ENCODE peak calls at places on chromosomes 12 and 14, in ten cellular contexts. A, Y, J, F, S, D, P, Z, O and Q are unnamed samples.

GRCh38 chr12:54017027-54017788 is 8.4 kb downstream of the HOXC8 start:
- DNase-seq in S (peak; percentile 92), Y (no peak), O (no peak), D (no peak), F (no peak), J (no peak), Z (peak; percentile 43), P (no peak), A (peak; percentile 76), Q (no peak)

GRCh38 chr12:123363743-123364531 is 710 bp downstream of the SBNO1 start:
- DNase-seq in A (peak; percentile 32), Z (no peak), D (peak; percentile 36), Y (no peak), S (peak; percentile 70), P (peak; percentile 30), O (peak; percentile 14), J (no peak), F (peak; percentile 14), Q (no peak)

GRCh38 chr14:59199205-59199604 is 10.7 kb downstream of the DAAM1 start:
- DNase-seq in D (no peak), F (no peak), J (no peak), P (no peak), Z (no peak), O (no peak), A (no peak), Y (peak; percentile 62), S (no peak), Q (no peak)

GRCh38 chr14:70955543-70956480 is 48.6 kb downstream of the PCNX1 start:
- DNase-seq in F (peak; percentile 43), Y (peak; percentile 53), O (peak; percentile 15), A (no peak), P (no peak), S (peak; percentile 28), J (no peak), D (peak; percentile 48), Z (peak; percentile 53), Q (no peak)

GRCh38 chr12:46260153-46260912 is 8.5 kb downstream of the SLC38A1 start:
- DNase-seq in F (no peak), D (no peak), A (no peak), J (no peak), O (no peak), P (peak; percentile 51), S (peak; percentile 61), Z (peak; percentile 90), Y (peak; percentile 74), Q (no peak)

GRCh38 chr14:95545769-95546168 is 10.9 kb downstream of the GLRX5 start:
- DNase-seq in S (no peak), A (no peak), P (peak; percentile 68), O (no peak), J (no peak), D (no peak), Y (peak; percentile 82), Z (peak; percentile 90), F (no peak), Q (no peak)

GRCh38 chr14:95101736-95102677 is 55.3 kb downstream of the DICER1 start:
- DNase-seq in O (no peak), Z (no peak), J (no peak), D (no peak), F (no peak), P (no peak), S (no peak), A (no peak), Y (no peak), Q (no peak)

GRCh38 chr14:64340560-64341196 is 46.5 kb upstream of the ESR2 start:
- DNase-seq in S (no peak), Z (no peak), J (no peak), D (no peak), A (no peak), O (no peak), Y (no peak), F (no peak), P (no peak), Q (no peak)

GRCh38 chr14:85595981-85596380 is 66.0 kb downstream of the FLRT2 start:
- DNase-seq in P (no peak), O (no peak), Z (no peak), A (no peak), F (no peak), J (peak; percentile 35), D (no peak), S (no peak), Y (no peak), Q (no peak)

GRCh38 chr14:106850913-106851825 is 1324.8 kb downstream of the TMEM121 start:
- DNase-seq in D (no peak), O (no peak), Y (no peak), F (no peak), Z (no peak), A (no peak), P (no peak), S (no peak), J (peak; percentile 77), Q (no peak)

GRCh38 chr14:58722433-58722832 is 84.7 kb downstream of the DACT1 start:
- DNase-seq in J (no peak), Z (peak; percentile 45), S (peak; percentile 28), A (no peak), F (no peak), D (no peak), O (no peak), Y (no peak), P (peak; percentile 17), Q (no peak)

GRCh38 chr12:2267624-2268477 is 215.1 kb downstream of the CACNA1C start:
- DNase-seq in S (no peak), O (no peak), D (no peak), P (peak; percentile 55), Y (no peak), A (peak; percentile 71), J (no peak), Z (peak; percentile 91), F (no peak), Q (no peak)

GRCh38 chr14:64857979-64858740 is 21.5 kb downstream of the SPTB start:
- DNase-seq in P (no peak), Z (no peak), J (no peak), S (peak; percentile 57), D (no peak), F (no peak), Y (no peak), A (no peak), O (no peak), Q (no peak)

GRCh38 chr12:480831-481230 is 21.1 kb downstream of the B4GALNT3 start:
- DNase-seq in S (peak; percentile 61), Y (no peak), J (no peak), A (peak; percentile 36), O (no peak), Z (peak; percentile 17), F (no peak), P (no peak), D (no peak), Q (no peak)